ENCODE peak calls at places on chromosomes 6 and 20, in nine cellular contexts. N, A, Q, E, Y, L, T, W and Z are unnamed samples.

GRCh38 chr20:1687053-1687452 is 29.5 kb upstream of the SIRPG start:
- DNase-seq in N (no peak), A (no peak), Q (no peak), E (no peak), Y (no peak), L (no peak), T (no peak), W (no peak), Z (no peak)

GRCh38 chr20:57022306-57022705 is 244.1 kb downstream of the BMP7 start:
- DNase-seq in N (no peak), A (no peak), Q (no peak), E (no peak), Y (no peak), L (no peak), T (no peak), W (no peak), Z (peak; percentile 88)

GRCh38 chr6:39200498-39201020 is 28.7 kb downstream of the KCNK5 start:
- DNase-seq in N (no peak), A (no peak), Q (no peak), E (no peak), Y (no peak), L (no peak), T (no peak), W (no peak), Z (no peak)

GRCh38 chr6:157097255-157097936 is 225.9 kb downstream of the TMEM242 start:
- DNase-seq in N (no peak), A (no peak), Q (no peak), E (no peak), Y (no peak), L (no peak), T (peak; percentile 45), W (no peak), Z (no peak)

GRCh38 chr6:167093922-167094432 is 28.9 kb upstream of the CCR6 start:
- DNase-seq in N (peak; percentile 67), A (no peak), Q (peak; percentile 63), E (no peak), Y (peak; percentile 73), L (no peak), T (no peak), W (peak; percentile 28), Z (no peak)

GRCh38 chr20:18943542-18943941 is 130.0 kb downstream of the SCP2D1 start:
- DNase-seq in N (no peak), A (no peak), Q (no peak), E (no peak), Y (no peak), L (peak; percentile 11), T (no peak), W (no peak), Z (no peak)

GRCh38 chr6:139425780-139426179 is 51.3 kb upstream of the CITED2 start:
- DNase-seq in N (no peak), A (no peak), Q (no peak), E (no peak), Y (no peak), L (no peak), T (no peak), W (no peak), Z (no peak)

GRCh38 chr6:127516676-127517273 is 2.4 kb downstream of the MTCL3 start:
- DNase-seq in N (peak; percentile 35), A (no peak), Q (peak; percentile 53), E (no peak), Y (peak; percentile 58), L (peak; percentile 74), T (peak; percentile 69), W (peak; percentile 61), Z (peak; percentile 39)

GRCh38 chr6:42781811-42782688 is at the start of gene BICRAL:
- DNase-seq in N (peak; percentile 67), A (peak; percentile 79), Q (peak; percentile 83), E (peak; percentile 67), Y (peak; percentile 79), L (peak; percentile 84), T (peak; percentile 62), W (peak; percentile 88), Z (no peak)

GRCh38 chr6:111536888-111537287 is 53.9 kb upstream of the REV3L start:
- DNase-seq in N (no peak), A (no peak), Q (no peak), E (no peak), Y (no peak), L (no peak), T (no peak), W (peak; percentile 71), Z (no peak)

GRCh38 chr6:16205377-16206144 is 32.8 kb upstream of the GMPR start:
- DNase-seq in N (no peak), A (no peak), Q (no peak), E (no peak), Y (no peak), L (peak; percentile 93), T (no peak), W (peak; percentile 43), Z (no peak)

GRCh38 chr20:13119583-13119982 is 101.5 kb upstream of the ISM1 start:
- DNase-seq in N (peak; percentile 24), A (no peak), Q (peak; percentile 18), E (peak; percentile 14), Y (peak; percentile 16), L (peak; percentile 73), T (peak; percentile 55), W (peak; percentile 79), Z (peak; percentile 46)

GRCh38 chr20:63287697-63288580 is 5.0 kb upstream of the COL20A1 start:
- DNase-seq in N (no peak), A (no peak), Q (no peak), E (no peak), Y (no peak), L (no peak), T (no peak), W (no peak), Z (no peak)

GRCh38 chr20:34124469-34125249 is 12.6 kb upstream of the EIF2S2 start:
- DNase-seq in N (no peak), A (no peak), Q (no peak), E (no peak), Y (no peak), L (no peak), T (no peak), W (no peak), Z (no peak)

GRCh38 chr6:85405175-85405852 is 44.6 kb upstream of the NT5E start:
- DNase-seq in N (no peak), A (no peak), Q (no peak), E (peak; percentile 56), Y (no peak), L (peak; percentile 86), T (no peak), W (no peak), Z (no peak)

GRCh38 chr6:73144516-73144915 is 80.8 kb downstream of the KHDC1L start:
- DNase-seq in N (no peak), A (no peak), Q (no peak), E (no peak), Y (no peak), L (no peak), T (no peak), W (no peak), Z (no peak)

GRCh38 chr6:112218563-112218962 is 35.8 kb downstream of the LAMA4 start:
- DNase-seq in N (no peak), A (no peak), Q (no peak), E (no peak), Y (no peak), L (peak; percentile 93), T (no peak), W (peak; percentile 81), Z (no peak)